ENCODE peak calls at places on chromosomes 7 and 10, in five cellular contexts. Z, R, B, P and L are unnamed samples. For H3K4me1, the result is how much of the 10 kb centered on the place peaks cover.

GRCh38 chr7:131145026-131145425 is 182.7 kb upstream of the MKLN1 start:
- DNase-seq in Z (peak), R (no peak), B (no peak), P (no peak), L (peak)

GRCh38 chr7:49522111-49522510 is 251.3 kb upstream of the VWC2 start:
- DNase-seq in Z (no peak), R (no peak), B (no peak), P (no peak), L (peak)

GRCh38 chr10:28520346-28520745 is 12.6 kb upstream of the WAC start:
- DNase-seq in Z (no peak), R (no peak), B (no peak), P (no peak), L (no peak)

GRCh38 chr7:14714161-14714728 is 188.3 kb downstream of the DGKB start:
- DNase-seq in Z (no peak), R (peak), B (no peak), P (no peak), L (no peak)

GRCh38 chr10:115093776-115094361 is 704 bp downstream of the ATRNL1 start:
- DNase-seq in Z (no peak), R (no peak), B (no peak), P (no peak), L (peak)

GRCh38 chr7:44279731-44280505 is 45.5 kb downstream of the CAMK2B start:
- DNase-seq in Z (no peak), R (no peak), B (peak), P (no peak), L (no peak)

GRCh38 chr7:82266081-82266480 is 177.5 kb downstream of the CACNA2D1 start:
- DNase-seq in Z (no peak), R (no peak), B (no peak), P (no peak), L (no peak)

GRCh38 chr10:125146791-125147604 is 13.4 kb downstream of the CTBP2 start:
- DNase-seq in Z (peak), R (no peak), B (no peak), P (no peak), L (peak)

GRCh38 chr7:32453286-32454011 is 36.7 kb downstream of the LSM5 start:
- DNase-seq in Z (no peak), R (no peak), B (no peak), P (no peak), L (no peak)

GRCh38 chr7:117993377-117994003 is 120.2 kb upstream of the CTTNBP2 start:
- DNase-seq in Z (peak), R (no peak), B (peak), P (peak), L (peak)

GRCh38 chr10:21494221-21495001 is 31.1 kb downstream of the SKIDA1 start:
- DNase-seq in Z (no peak), R (no peak), B (no peak), P (no peak), L (peak)

GRCh38 chr10:117955171-117955570 is 91.6 kb downstream of the RAB11FIP2 start:
- DNase-seq in Z (no peak), R (no peak), B (no peak), P (no peak), L (no peak)

GRCh38 chr10:77666821-77667220 is 29.2 kb upstream of the KCNMA1 start:
- DNase-seq in Z (no peak), R (no peak), B (no peak), P (no peak), L (no peak)

GRCh38 chr7:31811650-31812461 is 124.8 kb downstream of the PPP1R17 start:
- DNase-seq in Z (peak), R (peak), B (no peak), P (no peak), L (no peak)

GRCh38 chr7:65216469-65216868 is 157.2 kb upstream of the ZNF92 start:
- DNase-seq in Z (peak), R (no peak), B (no peak), P (peak), L (peak)

GRCh38 chr10:100339236-100339635 is 7.8 kb upstream of the SCD start:
- DNase-seq in Z (no peak), R (peak), B (no peak), P (no peak), L (no peak)

GRCh38 chr7:134058980-134059379 is 68.2 kb upstream of the LRGUK start:
- DNase-seq in Z (peak), R (no peak), B (no peak), P (no peak), L (no peak)

GRCh38 chr10:69783515-69783914 is 18.2 kb upstream of the COL13A1 start:
- DNase-seq in Z (no peak), R (no peak), B (no peak), P (no peak), L (no peak)

GRCh38 chr7:131652194-131652593 is 95.8 kb upstream of the PODXL start:
- DNase-seq in Z (no peak), R (no peak), B (no peak), P (no peak), L (no peak)

GRCh38 chr10:16987129-16987670 is 142.4 kb downstream of the CUBN start:
- DNase-seq in Z (peak), R (no peak), B (no peak), P (no peak), L (no peak)

GRCh38 chr10:70785190-70785589 is at the start of gene TBATA:
- DNase-seq in Z (no peak), R (no peak), B (no peak), P (no peak), L (no peak)

GRCh38 chr7:50342616-50343114 is 38.1 kb downstream of the IKZF1 start:
- DNase-seq in Z (no peak), R (no peak), B (no peak), P (no peak), L (no peak)

GRCh38 chr7:71683382-71683781 is 551.4 kb downstream of the GALNT17 start:
- DNase-seq in Z (no peak), R (no peak), B (no peak), P (no peak), L (no peak)

GRCh38 chr7:47580811-47581331 is 1.0 kb downstream of the TNS3 start:
- DNase-seq in Z (peak), R (no peak), B (no peak), P (peak), L (no peak)

GRCh38 chr7:125927556-125927955 is 997.9 kb upstream of the POT1 start:
- DNase-seq in Z (no peak), R (no peak), B (no peak), P (no peak), L (no peak)

GRCh38 chr7:152336754-152337368 is 98.9 kb downstream of the KMT2C start:
- DNase-seq in Z (peak), R (no peak), B (no peak), P (peak), L (peak)
- TF ChIP-seq SMC3 in Z (peak), R (peak), B (no peak), P (peak), L (peak)

GRCh38 chr7:38628630-38629385 is 2.4 kb downstream of the AMPH start:
- DNase-seq in Z (peak), R (no peak), B (no peak), P (no peak), L (no peak)

GRCh38 chr7:38632411-38632810 is 1.2 kb upstream of the AMPH start:
- DNase-seq in Z (no peak), R (no peak), B (no peak), P (no peak), L (no peak)

GRCh38 chr7:38625866-38626265 is 5.3 kb downstream of the AMPH start:
- DNase-seq in Z (no peak), R (no peak), B (no peak), P (no peak), L (no peak)

GRCh38 chr7:38630720-38631673 is at the start of gene AMPH:
- DNase-seq in Z (peak), R (no peak), B (peak), P (no peak), L (no peak)

DNA sequence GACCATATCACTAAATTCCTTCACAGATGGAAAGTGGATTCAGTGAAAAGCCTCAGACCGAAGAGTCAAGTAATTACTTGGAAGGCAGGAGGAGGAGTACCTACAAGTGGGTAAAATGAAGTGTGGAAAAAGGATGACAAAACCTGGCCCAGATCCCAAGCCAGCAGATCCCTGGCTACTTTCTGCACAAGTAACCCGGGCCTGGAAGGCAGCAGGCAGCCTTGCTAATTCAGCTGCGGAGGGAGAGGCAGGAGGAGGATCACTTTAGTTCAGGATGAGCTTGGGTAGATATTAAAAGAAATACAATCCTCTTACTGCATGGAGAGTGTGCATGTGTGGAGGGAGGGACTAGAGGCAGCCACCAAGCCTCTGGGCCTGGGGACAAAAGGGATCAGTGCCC is 1.6 kb downstream of the AMPH start:
- DNase-seq in Z (peak), R (no peak), B (no peak), P (no peak), L (no peak)
- TF ChIP-seq CEBPB in Z (no peak), R (no peak), B (no peak), P (no peak), L (no peak)

DNA sequence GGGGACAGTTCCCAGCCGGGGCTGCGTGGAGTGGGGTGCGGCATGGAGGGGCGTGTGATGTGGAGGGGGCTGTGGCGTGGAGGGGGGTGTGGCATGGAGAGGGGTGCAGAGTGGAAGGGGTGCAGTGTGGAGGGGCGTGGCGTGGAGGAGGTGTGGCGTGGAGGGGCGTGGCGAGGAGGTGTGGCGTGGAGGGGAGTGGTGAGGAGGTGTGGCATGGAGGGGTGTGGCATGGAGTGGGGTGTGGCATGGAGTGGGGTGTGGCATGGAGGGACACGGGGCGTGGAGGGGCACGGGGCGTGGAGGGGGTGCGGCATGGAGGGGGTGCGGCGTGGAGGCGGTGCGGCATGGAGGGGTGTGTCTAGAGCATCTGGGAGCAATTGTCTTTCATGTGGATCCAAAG is 33.6 kb downstream of the NKX6-2 start:
- DNase-seq in Z (no peak), R (no peak), B (no peak), P (no peak), L (no peak)
- H3K4me1 ChIP-seq in Z (under half), R (under half), B (under half), P (under half), L (under half)

DNA sequence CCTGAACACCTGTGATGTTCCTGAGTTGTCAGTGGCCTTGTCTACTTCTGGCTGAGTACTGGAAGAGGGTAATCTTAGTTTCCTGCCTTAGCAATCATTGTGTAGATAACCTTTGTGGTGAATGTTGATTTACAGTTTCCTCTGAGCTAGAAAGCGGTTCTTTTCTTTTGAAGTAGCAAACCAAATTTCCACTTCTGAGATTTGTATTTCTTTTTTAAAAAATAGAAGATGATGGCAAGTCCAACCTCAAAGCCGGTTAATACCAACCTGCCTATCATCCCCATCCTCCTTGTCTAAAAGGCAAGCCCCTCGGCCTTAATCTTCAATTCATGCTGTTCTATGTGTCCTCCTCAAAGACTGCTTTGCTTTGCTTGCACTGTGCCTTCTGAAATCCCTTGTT is 12.5 kb upstream of the PALS2 start:
- DNase-seq in Z (no peak), R (no peak), B (no peak), P (no peak), L (no peak)
- TF ChIP-seq SMC3 in Z (no peak), R (no peak), B (no peak), P (no peak), L (no peak)

GRCh38 chr10:11668847-11669610 is 57.6 kb upstream of the USP6NL start:
- DNase-seq in Z (no peak), R (no peak), B (no peak), P (no peak), L (no peak)
- TF ChIP-seq CEBPB in Z (no peak), R (no peak), B (no peak), P (no peak), L (no peak)

GRCh38 chr10:119267384-119267783 is 60.0 kb downstream of the GRK5 start:
- DNase-seq in Z (no peak), R (no peak), B (no peak), P (no peak), L (no peak)
- H3K4me1 ChIP-seq in Z (under half), R (under half), B (under half), P (half or more), L (under half)

GRCh38 chr10:31621733-31622132 is 302.7 kb downstream of the ZEB1 start:
- DNase-seq in Z (no peak), R (no peak), B (no peak), P (no peak), L (no peak)

GRCh38 chr10:31620236-31621151 is 301.5 kb downstream of the ZEB1 start:
- DNase-seq in Z (peak), R (no peak), B (peak), P (no peak), L (peak)

GRCh38 chr10:31617767-31618166 is 298.8 kb downstream of the ZEB1 start:
- DNase-seq in Z (no peak), R (no peak), B (no peak), P (no peak), L (no peak)

GRCh38 chr10:31618541-31619291 is 299.7 kb downstream of the ZEB1 start:
- DNase-seq in Z (peak), R (no peak), B (no peak), P (no peak), L (no peak)

GRCh38 chr10:31619410-31620095 is 300.5 kb downstream of the ZEB1 start:
- DNase-seq in Z (no peak), R (no peak), B (no peak), P (no peak), L (no peak)
- TF ChIP-seq SMC3 in Z (no peak), R (no peak), B (no peak), P (no peak), L (no peak)

GRCh38 chr10:33095867-33096479 is 137.9 kb upstream of the ITGB1 start:
- DNase-seq in Z (no peak), R (peak), B (no peak), P (no peak), L (no peak)
- TF ChIP-seq CEBPB in Z (no peak), R (no peak), B (no peak), P (no peak), L (no peak)

DNA sequence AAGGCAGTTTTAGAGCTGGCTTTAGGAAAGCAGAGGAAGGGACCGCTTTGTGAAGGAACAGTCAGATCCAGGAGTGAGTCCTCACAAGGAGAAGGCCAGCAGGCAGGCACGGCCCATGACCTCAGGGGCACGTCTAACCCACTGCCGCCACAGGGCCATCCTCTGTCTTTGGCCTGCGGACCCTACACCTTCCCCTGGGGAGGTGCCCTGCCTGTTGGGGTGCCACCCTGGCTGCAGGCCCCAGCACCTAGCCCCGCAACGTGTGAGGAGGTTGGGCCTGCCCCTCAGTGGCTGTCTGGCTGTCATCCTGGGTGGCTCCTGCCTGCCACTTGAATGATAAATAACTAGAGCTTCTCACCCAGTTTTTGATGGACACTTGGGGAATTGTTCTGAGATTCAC is 31.0 kb upstream of the TRIM8 start:
- DNase-seq in Z (no peak), R (no peak), B (no peak), P (no peak), L (no peak)
- H3K4me1 ChIP-seq in Z (under half), R (under half), B (under half), P (under half), L (under half)